ENCODE peak calls at places on chromosomes 3 and 15, in nine cellular contexts. A is right lobe of liver, Z is breast epithelium, J is body of pancreas, P is IMR-90, T is suprapubic skin, C is HCT116, S is endothelial cell of umbilical vein, L is tibial nerve. B is an unnamed sample.

GRCh38 chr3:47583320-47584075 is 4.8 kb upstream of the CSPG5 start:
- DNase-seq in A (no peak), Z (no peak), J (no peak), P (peak), T (no peak), C (no peak), S (no peak), L (no peak), B (no peak)

GRCh38 chr15:35507932-35508638 is 37.9 kb downstream of the DPH6 start:
- DNase-seq in A (no peak), Z (no peak), J (no peak), P (no peak), T (no peak), C (no peak), S (no peak), L (no peak), B (no peak)

GRCh38 chr3:13229291-13229949 is 156.2 kb upstream of the IQSEC1 start:
- DNase-seq in A (no peak), Z (no peak), J (no peak), P (peak), T (no peak), C (peak), S (no peak), L (no peak), B (peak)

GRCh38 chr3:153513236-153513635 is 351.2 kb downstream of the RAP2B start:
- DNase-seq in A (no peak), Z (no peak), J (no peak), P (no peak), T (no peak), C (peak), S (peak), L (no peak), B (peak)

GRCh38 chr3:178562869-178563232 is 26.6 kb downstream of the KCNMB2 start:
- DNase-seq in A (no peak), Z (no peak), J (no peak), P (no peak), T (no peak), C (no peak), S (peak), L (no peak), B (no peak)

GRCh38 chr3:177487635-177488186 is 290.4 kb upstream of the TBL1XR1 start:
- DNase-seq in A (no peak), Z (no peak), J (no peak), P (peak), T (no peak), C (no peak), S (no peak), L (no peak), B (no peak)

GRCh38 chr3:89447244-89447643 is 339.8 kb downstream of the EPHA3 start:
- DNase-seq in A (no peak), Z (no peak), J (no peak), P (no peak), T (no peak), C (no peak), S (no peak), L (no peak), B (no peak)

GRCh38 chr3:158532099-158532734 is 38.8 kb upstream of the MLF1 start:
- DNase-seq in A (no peak), Z (no peak), J (no peak), P (peak), T (no peak), C (peak), S (peak), L (peak), B (peak)

GRCh38 chr3:11551019-11551418 is 92.7 kb downstream of the VGLL4 start:
- DNase-seq in A (no peak), Z (no peak), J (no peak), P (no peak), T (no peak), C (no peak), S (no peak), L (no peak), B (no peak)

GRCh38 chr15:100168787-100169186 is 173.0 kb downstream of the ADAMTS17 start:
- DNase-seq in A (no peak), Z (no peak), J (no peak), P (no peak), T (no peak), C (no peak), S (no peak), L (no peak), B (no peak)

GRCh38 chr3:171239757-171240503 is 213.4 kb upstream of the SLC2A2 start:
- DNase-seq in A (no peak), Z (no peak), J (no peak), P (no peak), T (no peak), C (no peak), S (no peak), L (no peak), B (no peak)

DNA sequence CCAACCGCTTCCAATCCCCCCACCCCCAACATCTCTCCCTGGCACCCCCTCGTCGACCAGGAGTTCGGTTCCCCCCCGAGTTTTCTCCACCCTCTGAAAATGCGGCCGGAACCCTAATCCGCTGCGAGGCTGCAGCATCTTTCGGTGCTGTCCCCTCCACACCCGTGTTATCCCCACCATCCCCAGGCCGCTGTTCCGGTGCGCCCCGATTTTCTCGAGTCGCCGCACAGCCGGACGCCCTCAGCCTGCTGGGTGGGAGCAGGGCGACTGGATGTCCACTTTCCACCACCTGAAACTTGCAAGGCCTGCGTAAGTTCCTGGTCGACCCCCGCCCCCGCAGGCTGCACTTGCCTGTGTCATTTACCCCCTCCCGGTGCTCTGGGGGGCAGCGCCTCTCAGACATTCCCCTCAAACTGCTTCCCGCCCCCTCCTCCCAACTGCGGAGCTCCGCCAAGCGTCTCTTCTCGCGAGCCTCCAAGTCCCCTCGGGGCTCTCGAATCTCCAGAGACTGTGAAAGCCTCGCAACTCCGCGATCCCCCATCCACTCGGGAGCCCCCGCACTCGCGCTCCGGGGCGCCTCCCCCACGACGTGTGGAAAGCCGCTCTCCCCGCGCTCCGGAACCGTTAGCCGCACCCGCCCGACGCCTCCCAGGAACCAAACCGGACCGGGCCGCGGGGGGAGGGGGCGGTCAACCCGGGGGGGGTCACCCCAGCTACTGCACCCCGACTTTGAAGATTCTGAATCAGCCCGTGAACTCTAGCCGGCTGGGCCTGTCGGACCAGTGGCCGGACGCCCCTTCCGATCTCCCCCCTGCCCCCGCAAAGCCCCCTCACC is 566 bp downstream of the ETV5 start:
- DNase-seq in A (peak), Z (no peak), J (no peak), P (peak), T (peak), C (peak), S (peak), L (no peak), B (peak)
- TF ChIP-seq POLR2A in A (no peak), Z (no peak), J (no peak), P (no peak), T (no peak), C (no peak), S (no peak), L (no peak), B (no peak)

DNA sequence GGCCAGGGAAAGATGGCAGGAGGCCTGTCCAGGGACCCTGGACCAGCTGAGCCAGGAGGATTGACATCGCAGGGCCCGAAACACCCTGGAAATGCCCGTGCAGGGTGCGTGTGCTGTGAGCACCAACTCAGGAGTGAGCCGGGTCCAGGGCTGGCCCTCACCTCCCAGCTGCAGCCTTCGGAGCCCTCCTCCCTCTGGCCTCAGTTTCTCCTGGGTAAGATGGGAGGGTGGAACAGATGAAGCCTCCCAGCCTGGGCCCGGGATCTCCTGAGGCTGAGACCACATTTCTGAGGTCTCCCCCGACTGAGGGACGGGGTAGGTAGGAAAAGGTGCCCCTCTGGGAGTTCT is 5.3 kb upstream of the CALML4 start:
- DNase-seq in A (no peak), Z (no peak), J (no peak), P (no peak), T (peak), C (no peak), S (no peak), L (no peak), B (no peak)
- H3K4me3 ChIP-seq in A (no peak), Z (peak), J (no peak), P (no peak), T (no peak), C (no peak), S (no peak), L (peak), B (no peak)

GRCh38 chr3:113531826-113532697 is at the start of gene SIDT1:
- DNase-seq in A (peak), Z (no peak), J (peak), P (no peak), T (no peak), C (no peak), S (peak), L (no peak), B (peak)
- TF ChIP-seq CTCF in A (no peak), Z (no peak), J (no peak), P (no peak), T (no peak), C (no peak), S (no peak), L (no peak), B (no peak)

DNA sequence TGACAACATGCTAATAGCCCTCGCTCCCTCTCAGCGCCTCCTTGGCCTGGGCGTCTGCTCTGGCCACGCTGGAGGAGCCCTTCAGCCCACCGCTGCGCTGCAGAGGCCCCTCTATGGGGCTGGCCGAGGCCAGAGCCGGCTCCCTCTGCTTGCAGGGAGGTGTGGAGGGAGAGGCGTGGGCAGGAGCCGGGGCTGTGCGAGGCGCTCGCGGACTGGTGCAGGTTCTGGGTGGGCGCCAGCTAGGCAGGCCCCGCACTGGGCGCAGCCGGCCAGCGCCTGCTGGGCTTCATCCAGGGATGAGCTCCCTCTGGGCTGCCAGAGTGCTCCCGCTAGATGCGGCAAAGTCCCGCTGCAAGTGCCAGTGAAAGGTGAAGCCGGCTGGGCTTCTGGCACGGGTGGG is 21.0 kb upstream of the DNAJC13 start:
- DNase-seq in A (no peak), Z (no peak), J (no peak), P (no peak), T (no peak), C (no peak), S (no peak), L (no peak), B (no peak)
- TF ChIP-seq POLR2A in A (no peak), Z (no peak), J (no peak), P (no peak), T (no peak), C (no peak), S (no peak), L (no peak), B (no peak)

GRCh38 chr3:15860014-15860934 is 62.5 kb upstream of the ANKRD28 start:
- DNase-seq in A (peak), Z (peak), J (peak), P (peak), T (no peak), C (peak), S (peak), L (peak), B (peak)

GRCh38 chr3:15859507-15860013 is 61.8 kb upstream of the ANKRD28 start:
- DNase-seq in A (peak), Z (peak), J (peak), P (peak), T (peak), C (peak), S (peak), L (peak), B (peak)

GRCh38 chr3:15858547-15859506 is 61.0 kb upstream of the ANKRD28 start:
- DNase-seq in A (peak), Z (peak), J (peak), P (no peak), T (no peak), C (no peak), S (peak), L (no peak), B (peak)

GRCh38 chr3:15861163-15861562 is 63.4 kb upstream of the ANKRD28 start:
- DNase-seq in A (no peak), Z (no peak), J (no peak), P (no peak), T (no peak), C (no peak), S (no peak), L (no peak), B (no peak)
- H3K4me3 ChIP-seq in A (no peak), Z (no peak), J (no peak), P (no peak), T (no peak), C (peak), S (no peak), L (peak), B (peak)

GRCh38 chr15:65076486-65077290 is at the start of gene KBTBD13:
- DNase-seq in A (no peak), Z (no peak), J (no peak), P (no peak), T (no peak), C (no peak), S (no peak), L (no peak), B (no peak)

GRCh38 chr15:65077981-65078352 is 1.4 kb downstream of the KBTBD13 start:
- DNase-seq in A (peak), Z (no peak), J (peak), P (no peak), T (no peak), C (peak), S (peak), L (peak), B (peak)

GRCh38 chr15:65081270-65081669 is 4.7 kb downstream of the KBTBD13 start:
- DNase-seq in A (no peak), Z (no peak), J (no peak), P (no peak), T (no peak), C (no peak), S (no peak), L (no peak), B (no peak)

GRCh38 chr15:65079580-65079979 is 3.0 kb downstream of the KBTBD13 start:
- DNase-seq in A (no peak), Z (no peak), J (no peak), P (no peak), T (no peak), C (no peak), S (no peak), L (no peak), B (no peak)

DNA sequence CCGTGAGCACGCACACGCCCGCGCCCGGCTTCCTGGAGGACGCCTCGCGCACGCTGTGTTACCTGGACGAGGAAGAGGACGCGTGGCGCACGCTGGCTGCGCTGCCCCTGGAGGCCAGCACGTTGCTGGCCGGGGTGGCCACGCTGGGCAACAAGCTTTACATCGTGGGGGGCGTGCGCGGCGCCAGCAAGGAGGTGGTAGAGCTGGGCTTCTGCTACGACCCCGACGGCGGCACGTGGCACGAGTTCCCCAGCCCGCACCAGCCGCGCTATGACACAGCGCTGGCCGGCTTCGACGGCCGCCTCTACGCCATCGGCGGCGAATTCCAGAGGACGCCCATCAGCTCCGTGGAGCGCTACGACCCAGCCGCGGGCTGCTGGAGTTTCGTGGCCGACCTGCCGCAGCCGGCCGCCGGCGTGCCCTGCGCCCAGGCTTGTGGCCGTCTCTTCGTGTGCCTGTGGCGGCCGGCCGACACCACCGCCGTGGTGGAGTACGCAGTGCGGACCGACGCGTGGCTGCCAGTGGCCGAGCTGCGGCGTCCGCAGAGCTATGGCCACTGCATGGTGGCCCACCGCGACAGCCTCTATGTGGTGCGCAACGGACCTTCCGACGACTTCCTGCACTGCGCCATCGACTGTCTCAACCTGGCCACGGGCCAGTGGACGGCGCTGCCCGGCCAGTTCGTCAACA is 890 bp downstream of the KBTBD13 start:
- DNase-seq in A (no peak), Z (no peak), J (no peak), P (no peak), T (no peak), C (no peak), S (no peak), L (no peak), B (no peak)
- TF ChIP-seq CTCF in A (no peak), Z (no peak), J (no peak), P (no peak), T (no peak), C (no peak), S (no peak), L (no peak), B (no peak)